ENCODE peak calls at places on chromosomes 7 and 10, in ten cellular contexts. One of them, this sample, is unnamed.
A peak's percentile ranks its signal among the peaks of the same experiment; 100 is the strongest.

GRCh38 chr7:45703911-45704682 is 129.9 kb downstream of the ADCY1 start:
- DNase-seq in heart left ventricle: peak; percentile 5
- DNase-seq in aorta: no peak
- DNase-seq in astrocyte of the spinal cord: no peak
- DNase-seq in neuronal stem cell: no peak
- DNase-seq in right atrium auricular region: peak; percentile 34
- DNase-seq in H7: peak; percentile 20
- DNase-seq in heart right ventricle: no peak
- DNase-seq in coronary artery: peak; percentile 52
- DNase-seq in HAP-1: peak; percentile 2
- DNase-seq in this sample: no peak

GRCh38 chr7:36131499-36131898 is 21.6 kb upstream of the EEPD1 start:
- DNase-seq in heart left ventricle: no peak
- DNase-seq in aorta: no peak
- DNase-seq in astrocyte of the spinal cord: no peak
- DNase-seq in neuronal stem cell: no peak
- DNase-seq in right atrium auricular region: no peak
- DNase-seq in H7: no peak
- DNase-seq in heart right ventricle: no peak
- DNase-seq in coronary artery: no peak
- DNase-seq in HAP-1: no peak
- DNase-seq in this sample: no peak

GRCh38 chr10:112898540-112899395 is 51.3 kb upstream of the TCF7L2 start:
- DNase-seq in heart left ventricle: no peak
- DNase-seq in aorta: peak; percentile 78
- DNase-seq in astrocyte of the spinal cord: peak; percentile 67
- DNase-seq in neuronal stem cell: peak; percentile 53
- DNase-seq in right atrium auricular region: peak; percentile 66
- DNase-seq in H7: peak; percentile 48
- DNase-seq in heart right ventricle: peak; percentile 6
- DNase-seq in coronary artery: no peak
- DNase-seq in HAP-1: peak; percentile 32
- DNase-seq in this sample: no peak

GRCh38 chr7:94250124-94250523 is 144.6 kb upstream of the COL1A2 start:
- DNase-seq in heart left ventricle: no peak
- DNase-seq in aorta: no peak
- DNase-seq in astrocyte of the spinal cord: no peak
- DNase-seq in neuronal stem cell: no peak
- DNase-seq in right atrium auricular region: no peak
- DNase-seq in H7: no peak
- DNase-seq in heart right ventricle: no peak
- DNase-seq in coronary artery: no peak
- DNase-seq in HAP-1: no peak
- DNase-seq in this sample: no peak

GRCh38 chr10:97333601-97334369 is 744 bp downstream of the FRAT2 start:
- DNase-seq in heart left ventricle: peak; percentile 42
- DNase-seq in aorta: peak; percentile 81
- DNase-seq in astrocyte of the spinal cord: peak; percentile 54
- DNase-seq in neuronal stem cell: no peak
- DNase-seq in right atrium auricular region: no peak
- DNase-seq in H7: peak; percentile 74
- DNase-seq in heart right ventricle: peak; percentile 34
- DNase-seq in coronary artery: no peak
- DNase-seq in HAP-1: peak; percentile 56
- DNase-seq in this sample: no peak

GRCh38 chr7:14691034-14691433 is 211.5 kb downstream of the DGKB start:
- DNase-seq in heart left ventricle: no peak
- DNase-seq in aorta: no peak
- DNase-seq in astrocyte of the spinal cord: no peak
- DNase-seq in neuronal stem cell: no peak
- DNase-seq in right atrium auricular region: no peak
- DNase-seq in H7: no peak
- DNase-seq in heart right ventricle: no peak
- DNase-seq in coronary artery: no peak
- DNase-seq in HAP-1: no peak
- DNase-seq in this sample: no peak

GRCh38 chr7:41882745-41883527 is 180.0 kb upstream of the INHBA start:
- DNase-seq in heart left ventricle: no peak
- DNase-seq in aorta: no peak
- DNase-seq in astrocyte of the spinal cord: no peak
- DNase-seq in neuronal stem cell: no peak
- DNase-seq in right atrium auricular region: no peak
- DNase-seq in H7: peak; percentile 19
- DNase-seq in heart right ventricle: no peak
- DNase-seq in coronary artery: no peak
- DNase-seq in HAP-1: no peak
- DNase-seq in this sample: no peak

GRCh38 chr10:121862624-121863023 is 65.2 kb downstream of the ATE1 start:
- DNase-seq in heart left ventricle: no peak
- DNase-seq in aorta: no peak
- DNase-seq in astrocyte of the spinal cord: no peak
- DNase-seq in neuronal stem cell: no peak
- DNase-seq in right atrium auricular region: no peak
- DNase-seq in H7: no peak
- DNase-seq in heart right ventricle: no peak
- DNase-seq in coronary artery: no peak
- DNase-seq in HAP-1: no peak
- DNase-seq in this sample: no peak

GRCh38 chr10:120574986-120575385 is 118.0 kb downstream of the PLPP4 start:
- DNase-seq in heart left ventricle: no peak
- DNase-seq in aorta: no peak
- DNase-seq in astrocyte of the spinal cord: no peak
- DNase-seq in neuronal stem cell: no peak
- DNase-seq in right atrium auricular region: no peak
- DNase-seq in H7: no peak
- DNase-seq in heart right ventricle: no peak
- DNase-seq in coronary artery: no peak
- DNase-seq in HAP-1: no peak
- DNase-seq in this sample: no peak

GRCh38 chr10:43237128-43237527 is 29.7 kb downstream of the RASGEF1A start:
- DNase-seq in heart left ventricle: peak; percentile 2
- DNase-seq in aorta: no peak
- DNase-seq in astrocyte of the spinal cord: no peak
- DNase-seq in neuronal stem cell: no peak
- DNase-seq in right atrium auricular region: no peak
- DNase-seq in H7: no peak
- DNase-seq in heart right ventricle: no peak
- DNase-seq in coronary artery: no peak
- DNase-seq in HAP-1: peak; percentile 1
- DNase-seq in this sample: no peak

GRCh38 chr7:131606346-131607290 is 50.2 kb upstream of the PODXL start:
- DNase-seq in heart left ventricle: no peak
- DNase-seq in aorta: no peak
- DNase-seq in astrocyte of the spinal cord: no peak
- DNase-seq in neuronal stem cell: no peak
- DNase-seq in right atrium auricular region: no peak
- DNase-seq in H7: no peak
- DNase-seq in heart right ventricle: no peak
- DNase-seq in coronary artery: no peak
- DNase-seq in HAP-1: peak; percentile 23
- DNase-seq in this sample: no peak

GRCh38 chr10:88409236-88409635 is 173.9 kb downstream of the RNLS start:
- DNase-seq in heart left ventricle: no peak
- DNase-seq in aorta: no peak
- DNase-seq in astrocyte of the spinal cord: no peak
- DNase-seq in neuronal stem cell: no peak
- DNase-seq in right atrium auricular region: no peak
- DNase-seq in H7: no peak
- DNase-seq in heart right ventricle: no peak
- DNase-seq in coronary artery: no peak
- DNase-seq in HAP-1: no peak
- DNase-seq in this sample: no peak

GRCh38 chr10:15349133-15349532 is 22.0 kb downstream of the FAM171A1 start:
- DNase-seq in heart left ventricle: no peak
- DNase-seq in aorta: no peak
- DNase-seq in astrocyte of the spinal cord: no peak
- DNase-seq in neuronal stem cell: no peak
- DNase-seq in right atrium auricular region: no peak
- DNase-seq in H7: no peak
- DNase-seq in heart right ventricle: no peak
- DNase-seq in coronary artery: no peak
- DNase-seq in HAP-1: no peak
- DNase-seq in this sample: no peak

GRCh38 chr10:15346440-15347141 is 24.5 kb downstream of the FAM171A1 start:
- DNase-seq in heart left ventricle: peak; percentile 30
- DNase-seq in aorta: no peak
- DNase-seq in astrocyte of the spinal cord: no peak
- DNase-seq in neuronal stem cell: no peak
- DNase-seq in right atrium auricular region: peak; percentile 71
- DNase-seq in H7: no peak
- DNase-seq in heart right ventricle: peak; percentile 22
- DNase-seq in coronary artery: no peak
- DNase-seq in HAP-1: peak; percentile 64
- DNase-seq in this sample: no peak

GRCh38 chr10:15347205-15347604 is 23.9 kb downstream of the FAM171A1 start:
- DNase-seq in heart left ventricle: no peak
- DNase-seq in aorta: no peak
- DNase-seq in astrocyte of the spinal cord: no peak
- DNase-seq in neuronal stem cell: no peak
- DNase-seq in right atrium auricular region: no peak
- DNase-seq in H7: no peak
- DNase-seq in heart right ventricle: no peak
- DNase-seq in coronary artery: no peak
- DNase-seq in HAP-1: no peak
- DNase-seq in this sample: no peak

GRCh38 chr10:15351099-15351820 is 19.8 kb downstream of the FAM171A1 start:
- DNase-seq in heart left ventricle: no peak
- DNase-seq in aorta: no peak
- DNase-seq in astrocyte of the spinal cord: no peak
- DNase-seq in neuronal stem cell: no peak
- DNase-seq in right atrium auricular region: no peak
- DNase-seq in H7: no peak
- DNase-seq in heart right ventricle: no peak
- DNase-seq in coronary artery: no peak
- DNase-seq in HAP-1: no peak
- DNase-seq in this sample: no peak

DNA sequence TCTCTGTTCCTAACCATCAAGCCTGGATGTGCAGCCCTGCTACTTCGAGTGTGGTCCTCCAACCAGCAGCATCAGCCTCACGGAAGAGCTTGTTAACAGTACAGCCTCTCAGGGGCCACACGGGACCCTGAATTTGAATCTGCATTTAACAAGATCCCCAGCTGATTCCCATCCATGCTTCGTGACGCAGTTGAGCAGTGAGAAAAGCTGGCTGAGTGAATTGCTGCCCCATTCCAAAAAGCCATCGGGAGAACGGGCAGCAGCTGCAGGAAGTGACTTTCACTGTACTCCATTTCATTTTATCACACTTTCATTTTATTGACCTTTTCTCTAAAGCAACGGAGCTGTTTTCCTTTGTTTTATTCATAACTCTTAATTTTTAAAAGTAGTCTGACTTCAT is 22.5 kb downstream of the FAM171A1 start:
- DNase-seq in heart left ventricle: peak; percentile 50
- DNase-seq in aorta: no peak
- DNase-seq in astrocyte of the spinal cord: no peak
- DNase-seq in neuronal stem cell: no peak
- DNase-seq in right atrium auricular region: peak; percentile 67
- DNase-seq in H7: no peak
- DNase-seq in heart right ventricle: peak; percentile 51
- DNase-seq in coronary artery: no peak
- DNase-seq in HAP-1: no peak
- DNase-seq in this sample: no peak
- H3K4me3 ChIP-seq in heart left ventricle: no peak overlapping the region
- H3K4me3 ChIP-seq in aorta: peak overlapping the region; percentile 36
- H3K4me3 ChIP-seq in astrocyte of the spinal cord: peak overlapping the region; percentile 10
- H3K4me3 ChIP-seq in neuronal stem cell: no peak overlapping the region
- H3K4me3 ChIP-seq in right atrium auricular region: peak overlapping the region; percentile 31
- H3K4me3 ChIP-seq in H7: no peak overlapping the region
- H3K4me3 ChIP-seq in heart right ventricle: no peak overlapping the region
- H3K4me3 ChIP-seq in coronary artery: peak overlapping the region; percentile 68
- H3K4me3 ChIP-seq in HAP-1: no peak overlapping the region
- H3K4me3 ChIP-seq in this sample: peak overlapping the region; percentile 41

GRCh38 chr10:101021692-101022251 is 9.2 kb downstream of the PDZD7 start:
- DNase-seq in heart left ventricle: no peak
- DNase-seq in aorta: no peak
- DNase-seq in astrocyte of the spinal cord: no peak
- DNase-seq in neuronal stem cell: no peak
- DNase-seq in right atrium auricular region: no peak
- DNase-seq in H7: no peak
- DNase-seq in heart right ventricle: no peak
- DNase-seq in coronary artery: no peak
- DNase-seq in HAP-1: no peak
- DNase-seq in this sample: no peak
- H3K4me3 ChIP-seq in heart left ventricle: no peak overlapping the region
- H3K4me3 ChIP-seq in aorta: no peak overlapping the region
- H3K4me3 ChIP-seq in astrocyte of the spinal cord: no peak overlapping the region
- H3K4me3 ChIP-seq in neuronal stem cell: no peak overlapping the region
- H3K4me3 ChIP-seq in right atrium auricular region: no peak overlapping the region
- H3K4me3 ChIP-seq in H7: no peak overlapping the region
- H3K4me3 ChIP-seq in heart right ventricle: no peak overlapping the region
- H3K4me3 ChIP-seq in coronary artery: no peak overlapping the region
- H3K4me3 ChIP-seq in HAP-1: no peak overlapping the region
- H3K4me3 ChIP-seq in this sample: no peak overlapping the region

DNA sequence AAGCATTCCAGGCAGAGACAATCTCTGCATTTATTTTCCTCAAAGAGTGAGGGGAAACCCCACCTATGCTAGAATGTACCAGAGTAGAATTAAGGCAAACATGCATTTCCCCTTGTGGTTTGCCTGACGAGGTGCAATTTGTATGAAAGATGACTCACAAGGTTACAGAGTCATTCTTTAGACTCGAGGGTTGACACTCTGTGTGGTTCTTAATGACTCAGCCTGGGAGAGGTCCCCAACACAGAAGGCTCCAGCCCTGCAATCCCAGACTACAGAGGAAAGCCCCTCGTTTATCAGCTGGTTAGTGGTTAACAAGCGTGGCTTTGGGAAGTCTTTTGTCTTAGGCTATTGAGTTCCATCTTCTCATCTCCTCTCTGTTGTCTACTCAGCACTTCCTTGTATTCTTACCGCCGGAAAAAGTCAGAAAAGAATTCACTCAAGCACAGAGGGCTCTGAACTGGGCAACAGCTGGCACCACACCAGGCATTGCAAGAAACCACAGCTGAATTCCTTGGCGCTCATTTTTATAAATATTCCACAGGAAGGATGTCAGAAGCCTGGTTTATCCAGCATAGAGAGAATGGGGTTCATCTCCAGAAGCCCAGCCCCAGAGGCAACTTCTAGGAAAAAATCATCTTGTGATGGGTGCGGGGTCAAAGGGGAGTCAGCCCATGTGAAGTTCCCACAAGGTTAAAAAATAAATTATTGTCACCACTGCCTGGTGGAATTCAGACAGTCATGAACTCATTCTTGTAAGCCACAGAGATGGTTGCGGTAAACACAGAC is 24.4 kb upstream of the SVIL start:
- DNase-seq in heart left ventricle: peak; percentile 17
- DNase-seq in aorta: peak; percentile 87
- DNase-seq in astrocyte of the spinal cord: peak; percentile 100
- DNase-seq in neuronal stem cell: no peak
- DNase-seq in right atrium auricular region: no peak
- DNase-seq in H7: no peak
- DNase-seq in heart right ventricle: no peak
- DNase-seq in coronary artery: no peak
- DNase-seq in HAP-1: peak; percentile 10
- DNase-seq in this sample: peak; percentile 97
- H3K4me3 ChIP-seq in heart left ventricle: no peak overlapping the region
- H3K4me3 ChIP-seq in aorta: no peak overlapping the region
- H3K4me3 ChIP-seq in astrocyte of the spinal cord: no peak overlapping the region
- H3K4me3 ChIP-seq in neuronal stem cell: no peak overlapping the region
- H3K4me3 ChIP-seq in right atrium auricular region: no peak overlapping the region
- H3K4me3 ChIP-seq in H7: no peak overlapping the region
- H3K4me3 ChIP-seq in heart right ventricle: no peak overlapping the region
- H3K4me3 ChIP-seq in coronary artery: peak overlapping the region; percentile 41
- H3K4me3 ChIP-seq in HAP-1: no peak overlapping the region
- H3K4me3 ChIP-seq in this sample: peak overlapping the region; percentile 13

GRCh38 chr10:71314028-71314693 is 4.9 kb upstream of the SLC29A3 start:
- DNase-seq in heart left ventricle: peak; percentile 44
- DNase-seq in aorta: peak; percentile 87
- DNase-seq in astrocyte of the spinal cord: peak; percentile 19
- DNase-seq in neuronal stem cell: peak; percentile 48
- DNase-seq in right atrium auricular region: peak; percentile 66
- DNase-seq in H7: peak; percentile 93
- DNase-seq in heart right ventricle: peak; percentile 48
- DNase-seq in coronary artery: no peak
- DNase-seq in HAP-1: peak; percentile 74
- DNase-seq in this sample: no peak
- H3K4me3 ChIP-seq in heart left ventricle: no peak overlapping the region
- H3K4me3 ChIP-seq in aorta: no peak overlapping the region
- H3K4me3 ChIP-seq in astrocyte of the spinal cord: no peak overlapping the region
- H3K4me3 ChIP-seq in neuronal stem cell: no peak overlapping the region
- H3K4me3 ChIP-seq in right atrium auricular region: no peak overlapping the region
- H3K4me3 ChIP-seq in H7: peak overlapping the region; percentile 29
- H3K4me3 ChIP-seq in heart right ventricle: no peak overlapping the region
- H3K4me3 ChIP-seq in coronary artery: peak overlapping the region; percentile 21
- H3K4me3 ChIP-seq in HAP-1: no peak overlapping the region
- H3K4me3 ChIP-seq in this sample: no peak overlapping the region

This sample was measured in AG04450.